ENCODE peak calls at places on chromosomes 11 and 22, in ten cellular contexts. One of them, this sample, is unnamed. For H3K4me1, the result is how much of the 10 kb centered on the place peaks cover.

GRCh38 chr11:15969701-15970329 is 386.5 kb downstream of the SOX6 start:
- DNase-seq in PC-3: no peak
- DNase-seq in fibroblast of lung: peak
- DNase-seq in CD8-positive, alpha-beta T cell: no peak
- DNase-seq in stomach: no peak
- DNase-seq in hepatocyte: no peak
- DNase-seq in heart left ventricle: no peak
- DNase-seq in aorta: no peak
- DNase-seq in left ventricle myocardium inferior: no peak
- DNase-seq in astrocyte: peak
- DNase-seq in this sample: no peak

GRCh38 chr11:44564653-44565007 is 833 bp upstream of the CD82 start:
- DNase-seq in PC-3: peak
- DNase-seq in fibroblast of lung: peak
- DNase-seq in CD8-positive, alpha-beta T cell: no peak
- DNase-seq in stomach: peak
- DNase-seq in hepatocyte: peak
- DNase-seq in heart left ventricle: peak
- DNase-seq in aorta: peak
- DNase-seq in left ventricle myocardium inferior: peak
- DNase-seq in astrocyte: peak
- DNase-seq in this sample: peak

GRCh38 chr11:3224730-3225098 is 6.1 kb upstream of the MRGPRG start:
- DNase-seq in PC-3: no peak
- DNase-seq in fibroblast of lung: no peak
- DNase-seq in CD8-positive, alpha-beta T cell: no peak
- DNase-seq in stomach: no peak
- DNase-seq in hepatocyte: no peak
- DNase-seq in heart left ventricle: no peak
- DNase-seq in aorta: no peak
- DNase-seq in left ventricle myocardium inferior: no peak
- DNase-seq in astrocyte: no peak
- DNase-seq in this sample: no peak

GRCh38 chr11:118003021-118003423 is 16.8 kb downstream of the IL10RA start:
- DNase-seq in PC-3: no peak
- DNase-seq in fibroblast of lung: no peak
- DNase-seq in CD8-positive, alpha-beta T cell: no peak
- DNase-seq in stomach: no peak
- DNase-seq in hepatocyte: no peak
- DNase-seq in heart left ventricle: no peak
- DNase-seq in aorta: no peak
- DNase-seq in left ventricle myocardium inferior: no peak
- DNase-seq in astrocyte: no peak
- DNase-seq in this sample: no peak

GRCh38 chr11:2752204-2752772 is 52.5 kb upstream of the KCNQ1OT1 start:
- DNase-seq in PC-3: peak
- DNase-seq in fibroblast of lung: peak
- DNase-seq in CD8-positive, alpha-beta T cell: no peak
- DNase-seq in stomach: no peak
- DNase-seq in hepatocyte: no peak
- DNase-seq in heart left ventricle: no peak
- DNase-seq in aorta: peak
- DNase-seq in left ventricle myocardium inferior: peak
- DNase-seq in astrocyte: peak
- DNase-seq in this sample: no peak

GRCh38 chr11:64644348-64645242 is 53.6 kb downstream of the SLC22A12 start:
- DNase-seq in PC-3: peak
- DNase-seq in fibroblast of lung: no peak
- DNase-seq in CD8-positive, alpha-beta T cell: no peak
- DNase-seq in stomach: no peak
- DNase-seq in hepatocyte: peak
- DNase-seq in heart left ventricle: no peak
- DNase-seq in aorta: no peak
- DNase-seq in left ventricle myocardium inferior: no peak
- DNase-seq in astrocyte: no peak
- DNase-seq in this sample: no peak

GRCh38 chr11:60765355-60765754 is 8.7 kb downstream of the MS4A15 start:
- DNase-seq in PC-3: no peak
- DNase-seq in fibroblast of lung: no peak
- DNase-seq in CD8-positive, alpha-beta T cell: no peak
- DNase-seq in stomach: no peak
- DNase-seq in hepatocyte: no peak
- DNase-seq in heart left ventricle: no peak
- DNase-seq in aorta: no peak
- DNase-seq in left ventricle myocardium inferior: no peak
- DNase-seq in astrocyte: no peak
- DNase-seq in this sample: no peak

GRCh38 chr11:116357769-116358544 is 414.8 kb downstream of the BUD13 start:
- DNase-seq in PC-3: no peak
- DNase-seq in fibroblast of lung: peak
- DNase-seq in CD8-positive, alpha-beta T cell: no peak
- DNase-seq in stomach: no peak
- DNase-seq in hepatocyte: peak
- DNase-seq in heart left ventricle: no peak
- DNase-seq in aorta: peak
- DNase-seq in left ventricle myocardium inferior: no peak
- DNase-seq in astrocyte: no peak
- DNase-seq in this sample: no peak

GRCh38 chr22:41380993-41381328 is 781 bp upstream of the TEF start:
- DNase-seq in PC-3: peak
- DNase-seq in fibroblast of lung: peak
- DNase-seq in CD8-positive, alpha-beta T cell: no peak
- DNase-seq in stomach: peak
- DNase-seq in hepatocyte: peak
- DNase-seq in heart left ventricle: peak
- DNase-seq in aorta: peak
- DNase-seq in left ventricle myocardium inferior: no peak
- DNase-seq in astrocyte: peak
- DNase-seq in this sample: peak

GRCh38 chr22:31496007-31496734 is at the start of gene SFI1:
- DNase-seq in PC-3: peak
- DNase-seq in fibroblast of lung: peak
- DNase-seq in CD8-positive, alpha-beta T cell: peak
- DNase-seq in stomach: peak
- DNase-seq in hepatocyte: peak
- DNase-seq in heart left ventricle: peak
- DNase-seq in aorta: peak
- DNase-seq in left ventricle myocardium inferior: peak
- DNase-seq in astrocyte: peak
- DNase-seq in this sample: peak

GRCh38 chr22:31496735-31497146 is 405 bp downstream of the SFI1 start:
- DNase-seq in PC-3: no peak
- DNase-seq in fibroblast of lung: no peak
- DNase-seq in CD8-positive, alpha-beta T cell: peak
- DNase-seq in stomach: no peak
- DNase-seq in hepatocyte: peak
- DNase-seq in heart left ventricle: peak
- DNase-seq in aorta: peak
- DNase-seq in left ventricle myocardium inferior: no peak
- DNase-seq in astrocyte: no peak
- DNase-seq in this sample: no peak

GRCh38 chr22:31497148-31497938 is 1.0 kb downstream of the SFI1 start:
- DNase-seq in PC-3: peak
- DNase-seq in fibroblast of lung: no peak
- DNase-seq in CD8-positive, alpha-beta T cell: no peak
- DNase-seq in stomach: no peak
- DNase-seq in hepatocyte: no peak
- DNase-seq in heart left ventricle: no peak
- DNase-seq in aorta: no peak
- DNase-seq in left ventricle myocardium inferior: no peak
- DNase-seq in astrocyte: no peak
- DNase-seq in this sample: no peak

GRCh38 chr22:31504282-31504681 is 7.9 kb downstream of the SFI1 start:
- DNase-seq in PC-3: peak
- DNase-seq in fibroblast of lung: peak
- DNase-seq in CD8-positive, alpha-beta T cell: no peak
- DNase-seq in stomach: no peak
- DNase-seq in hepatocyte: no peak
- DNase-seq in heart left ventricle: no peak
- DNase-seq in aorta: no peak
- DNase-seq in left ventricle myocardium inferior: no peak
- DNase-seq in astrocyte: peak
- DNase-seq in this sample: no peak

GRCh38 chr22:31501738-31502137 is 5.4 kb downstream of the SFI1 start:
- DNase-seq in PC-3: no peak
- DNase-seq in fibroblast of lung: no peak
- DNase-seq in CD8-positive, alpha-beta T cell: no peak
- DNase-seq in stomach: no peak
- DNase-seq in hepatocyte: no peak
- DNase-seq in heart left ventricle: no peak
- DNase-seq in aorta: no peak
- DNase-seq in left ventricle myocardium inferior: no peak
- DNase-seq in astrocyte: no peak
- DNase-seq in this sample: no peak
- H3K4me1 ChIP-seq in PC-3: under half
- H3K4me1 ChIP-seq in fibroblast of lung: under half
- H3K4me1 ChIP-seq in CD8-positive, alpha-beta T cell: under half
- H3K4me1 ChIP-seq in stomach: under half
- H3K4me1 ChIP-seq in hepatocyte: under half
- H3K4me1 ChIP-seq in heart left ventricle: under half
- H3K4me1 ChIP-seq in aorta: under half
- H3K4me1 ChIP-seq in left ventricle myocardium inferior: under half
- H3K4me1 ChIP-seq in astrocyte: under half
- H3K4me1 ChIP-seq in this sample: under half

DNA sequence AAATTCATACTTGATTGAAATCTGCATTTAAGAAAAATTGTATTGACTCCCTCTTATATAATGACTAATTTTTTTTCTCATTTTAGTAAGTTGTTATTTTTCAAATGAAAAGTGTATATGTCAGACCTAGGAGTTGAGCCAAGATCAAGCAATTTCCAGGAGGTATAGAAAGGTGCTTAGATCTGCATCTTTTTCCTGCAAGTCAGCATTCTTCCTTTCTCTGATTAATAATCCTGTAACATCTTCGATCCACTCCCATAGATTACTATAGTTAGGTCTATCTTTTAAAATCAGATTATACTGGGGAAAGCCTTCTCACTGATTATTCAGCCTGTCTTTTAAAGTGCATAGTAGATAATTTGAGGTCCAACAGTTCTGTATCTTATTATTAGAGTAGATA is 12.7 kb downstream of the HOATZ start:
- DNase-seq in PC-3: no peak
- DNase-seq in fibroblast of lung: no peak
- DNase-seq in CD8-positive, alpha-beta T cell: no peak
- DNase-seq in stomach: no peak
- DNase-seq in hepatocyte: no peak
- DNase-seq in heart left ventricle: no peak
- DNase-seq in aorta: no peak
- DNase-seq in left ventricle myocardium inferior: no peak
- DNase-seq in astrocyte: no peak
- DNase-seq in this sample: no peak
- H3K27ac ChIP-seq in PC-3: no peak
- H3K27ac ChIP-seq in fibroblast of lung: no peak
- H3K27ac ChIP-seq in CD8-positive, alpha-beta T cell: no peak
- H3K27ac ChIP-seq in stomach: no peak
- H3K27ac ChIP-seq in hepatocyte: no peak
- H3K27ac ChIP-seq in heart left ventricle: no peak
- H3K27ac ChIP-seq in aorta: no peak
- H3K27ac ChIP-seq in left ventricle myocardium inferior: no peak
- H3K27ac ChIP-seq in astrocyte: no peak
- H3K27ac ChIP-seq in this sample: no peak

GRCh38 chr11:1486054-1486825 is at the start of gene MOB2:
- DNase-seq in PC-3: no peak
- DNase-seq in fibroblast of lung: peak
- DNase-seq in CD8-positive, alpha-beta T cell: no peak
- DNase-seq in stomach: peak
- DNase-seq in hepatocyte: no peak
- DNase-seq in heart left ventricle: peak
- DNase-seq in aorta: peak
- DNase-seq in left ventricle myocardium inferior: peak
- DNase-seq in astrocyte: no peak
- DNase-seq in this sample: peak
- H3K4me3 ChIP-seq in PC-3: no peak
- H3K4me3 ChIP-seq in fibroblast of lung: no peak
- H3K4me3 ChIP-seq in CD8-positive, alpha-beta T cell: no peak
- H3K4me3 ChIP-seq in stomach: peak
- H3K4me3 ChIP-seq in hepatocyte: no peak
- H3K4me3 ChIP-seq in heart left ventricle: peak
- H3K4me3 ChIP-seq in aorta: peak
- H3K4me3 ChIP-seq in left ventricle myocardium inferior: peak
- H3K4me3 ChIP-seq in astrocyte: no peak
- H3K4me3 ChIP-seq in this sample: peak

GRCh38 chr11:86625544-86625943 is 46.9 kb downstream of the ME3 start:
- DNase-seq in PC-3: no peak
- DNase-seq in fibroblast of lung: no peak
- DNase-seq in CD8-positive, alpha-beta T cell: no peak
- DNase-seq in stomach: no peak
- DNase-seq in hepatocyte: no peak
- DNase-seq in heart left ventricle: no peak
- DNase-seq in aorta: no peak
- DNase-seq in left ventricle myocardium inferior: no peak
- DNase-seq in astrocyte: no peak
- DNase-seq in this sample: no peak

GRCh38 chr11:86627776-86628455 is 44.5 kb downstream of the ME3 start:
- DNase-seq in PC-3: no peak
- DNase-seq in fibroblast of lung: no peak
- DNase-seq in CD8-positive, alpha-beta T cell: no peak
- DNase-seq in stomach: no peak
- DNase-seq in hepatocyte: no peak
- DNase-seq in heart left ventricle: peak
- DNase-seq in aorta: peak
- DNase-seq in left ventricle myocardium inferior: peak
- DNase-seq in astrocyte: no peak
- DNase-seq in this sample: peak

GRCh38 chr11:86624366-86624765 is 48.0 kb downstream of the ME3 start:
- DNase-seq in PC-3: no peak
- DNase-seq in fibroblast of lung: no peak
- DNase-seq in CD8-positive, alpha-beta T cell: no peak
- DNase-seq in stomach: no peak
- DNase-seq in hepatocyte: no peak
- DNase-seq in heart left ventricle: no peak
- DNase-seq in aorta: no peak
- DNase-seq in left ventricle myocardium inferior: no peak
- DNase-seq in astrocyte: no peak
- DNase-seq in this sample: no peak

GRCh38 chr11:86623736-86624135 is 48.7 kb downstream of the ME3 start:
- DNase-seq in PC-3: no peak
- DNase-seq in fibroblast of lung: no peak
- DNase-seq in CD8-positive, alpha-beta T cell: no peak
- DNase-seq in stomach: no peak
- DNase-seq in hepatocyte: no peak
- DNase-seq in heart left ventricle: no peak
- DNase-seq in aorta: no peak
- DNase-seq in left ventricle myocardium inferior: no peak
- DNase-seq in astrocyte: no peak
- DNase-seq in this sample: no peak

GRCh38 chr11:86625981-86626380 is 46.4 kb downstream of the ME3 start:
- DNase-seq in PC-3: no peak
- DNase-seq in fibroblast of lung: no peak
- DNase-seq in CD8-positive, alpha-beta T cell: no peak
- DNase-seq in stomach: no peak
- DNase-seq in hepatocyte: no peak
- DNase-seq in heart left ventricle: no peak
- DNase-seq in aorta: no peak
- DNase-seq in left ventricle myocardium inferior: no peak
- DNase-seq in astrocyte: no peak
- DNase-seq in this sample: no peak
- H3K4me1 ChIP-seq in PC-3: under half
- H3K4me1 ChIP-seq in fibroblast of lung: under half
- H3K4me1 ChIP-seq in CD8-positive, alpha-beta T cell: under half
- H3K4me1 ChIP-seq in stomach: under half
- H3K4me1 ChIP-seq in hepatocyte: under half
- H3K4me1 ChIP-seq in heart left ventricle: under half
- H3K4me1 ChIP-seq in aorta: under half
- H3K4me1 ChIP-seq in left ventricle myocardium inferior: half or more
- H3K4me1 ChIP-seq in astrocyte: under half
- H3K4me1 ChIP-seq in this sample: half or more

GRCh38 chr22:48426466-48427380 is 1401.0 kb downstream of the BRD1 start:
- DNase-seq in PC-3: no peak
- DNase-seq in fibroblast of lung: no peak
- DNase-seq in CD8-positive, alpha-beta T cell: no peak
- DNase-seq in stomach: no peak
- DNase-seq in hepatocyte: no peak
- DNase-seq in heart left ventricle: no peak
- DNase-seq in aorta: peak
- DNase-seq in left ventricle myocardium inferior: no peak
- DNase-seq in astrocyte: no peak
- DNase-seq in this sample: peak
- H3K27ac ChIP-seq in PC-3: no peak
- H3K27ac ChIP-seq in fibroblast of lung: no peak
- H3K27ac ChIP-seq in CD8-positive, alpha-beta T cell: no peak
- H3K27ac ChIP-seq in stomach: no peak
- H3K27ac ChIP-seq in hepatocyte: no peak
- H3K27ac ChIP-seq in heart left ventricle: no peak
- H3K27ac ChIP-seq in aorta: no peak
- H3K27ac ChIP-seq in left ventricle myocardium inferior: no peak
- H3K27ac ChIP-seq in astrocyte: no peak
- H3K27ac ChIP-seq in this sample: no peak